ENCODE peak calls at places on chromosome 1, in five cellular contexts. H, G, P, V and A are unnamed samples.

GRCh38 chr1:58392083-58392482 is 154.4 kb downstream of the OMA1 start:
- DNase-seq in P (no peak), G (no peak), H (no peak), V (no peak), A (peak)

GRCh38 chr1:27772071-27772470 is 948 bp upstream of the STX12 start:
- DNase-seq in V (no peak), P (no peak), G (no peak), H (no peak), A (no peak)

GRCh38 chr1:95085376-95085775 is 12.6 kb upstream of the ALG14 start:
- DNase-seq in H (no peak), P (no peak), G (no peak), V (no peak), A (no peak)

GRCh38 chr1:209546390-209547080 is 37.0 kb upstream of the CAMK1G start:
- DNase-seq in V (no peak), H (no peak), P (no peak), G (no peak), A (no peak)

GRCh38 chr1:229224308-229224707 is 46.6 kb upstream of the RAB4A start:
- DNase-seq in H (peak), P (no peak), G (no peak), V (no peak), A (no peak)

GRCh38 chr1:6245869-6246496 is 2.0 kb downstream of the HES3 start:
- DNase-seq in P (no peak), H (peak), V (peak), G (no peak), A (no peak)

GRCh38 chr1:241592273-241592958 is 47.8 kb downstream of the CHML start:
- DNase-seq in H (no peak), P (no peak), V (no peak), G (no peak), A (peak)

GRCh38 chr1:7159116-7159781 is 374.0 kb downstream of the CAMTA1 start:
- DNase-seq in V (no peak), G (peak), H (no peak), P (no peak), A (no peak)

GRCh38 chr1:209621329-209621728 is 30.9 kb downstream of the LAMB3 start:
- DNase-seq in H (no peak), V (no peak), P (no peak), G (no peak), A (no peak)

GRCh38 chr1:25727026-25727818 is 72.8 kb upstream of the SELENON start:
- DNase-seq in G (no peak), H (no peak), V (no peak), P (no peak), A (no peak)

GRCh38 chr1:115112496-115113375 is 23.4 kb upstream of the TSPAN2 start:
- DNase-seq in P (peak), V (peak), G (no peak), H (peak), A (no peak)

GRCh38 chr1:53589043-53589887 is 130.1 kb downstream of the DMRTB1 start:
- DNase-seq in H (no peak), V (no peak), P (no peak), G (no peak), A (no peak)

GRCh38 chr1:169466259-169467230 is 19.2 kb downstream of the SLC19A2 start:
- DNase-seq in G (peak), H (no peak), V (no peak), P (no peak), A (no peak)

GRCh38 chr1:160007577-160008200 is 24.1 kb downstream of the PIGM start:
- DNase-seq in H (no peak), P (peak), G (peak), V (peak), A (no peak)

GRCh38 chr1:44151332-44151731 is 9.9 kb upstream of the KLF18 start:
- DNase-seq in H (no peak), P (no peak), G (no peak), V (no peak), A (peak)

GRCh38 chr1:49102752-49103151 is 326.1 kb upstream of the BEND5 start:
- DNase-seq in H (no peak), G (no peak), V (no peak), P (no peak), A (no peak)

GRCh38 chr1:205630241-205630640 is 1.6 kb downstream of the ELK4 start:
- DNase-seq in H (no peak), G (no peak), P (no peak), V (no peak), A (no peak)

GRCh38 chr1:223338811-223339746 is 24.9 kb downstream of the SUSD4 start:
- DNase-seq in G (no peak), P (no peak), V (no peak), H (no peak), A (no peak)

GRCh38 chr1:245108909-245109308 is 45.9 kb upstream of the KIF26B start:
- DNase-seq in H (no peak), V (no peak), P (no peak), G (no peak), A (no peak)

GRCh38 chr1:245111073-245111472 is 43.7 kb upstream of the KIF26B start:
- DNase-seq in V (no peak), H (no peak), P (no peak), G (no peak), A (no peak)

GRCh38 chr1:245107776-245108114 is 47.0 kb upstream of the KIF26B start:
- DNase-seq in V (no peak), P (no peak), G (no peak), H (no peak), A (no peak)

GRCh38 chr1:245108251-245108650 is 46.5 kb upstream of the KIF26B start:
- DNase-seq in G (no peak), P (no peak), V (no peak), H (no peak), A (no peak)

GRCh38 chr1:245110406-245110805 is 44.4 kb upstream of the KIF26B start:
- DNase-seq in G (no peak), V (no peak), P (no peak), H (no peak), A (no peak)
- TF ChIP-seq SUZ12 in G (no peak), V (no peak), P (no peak), H (no peak), A (no peak)

GRCh38 chr1:201194046-201194445 is 3.4 kb downstream of the IGFN1 start:
- DNase-seq in V (no peak), P (no peak), H (no peak), G (no peak), A (no peak)

GRCh38 chr1:201192478-201192804 is 1.8 kb downstream of the IGFN1 start:
- DNase-seq in G (no peak), P (no peak), H (no peak), V (no peak), A (no peak)

GRCh38 chr1:201190624-201191051 is at the start of gene IGFN1:
- DNase-seq in G (no peak), H (peak), V (no peak), P (peak), A (no peak)

GRCh38 chr1:201190005-201190404 is 619 bp upstream of the IGFN1 start:
- DNase-seq in V (no peak), H (no peak), G (no peak), P (no peak), A (no peak)

DNA sequence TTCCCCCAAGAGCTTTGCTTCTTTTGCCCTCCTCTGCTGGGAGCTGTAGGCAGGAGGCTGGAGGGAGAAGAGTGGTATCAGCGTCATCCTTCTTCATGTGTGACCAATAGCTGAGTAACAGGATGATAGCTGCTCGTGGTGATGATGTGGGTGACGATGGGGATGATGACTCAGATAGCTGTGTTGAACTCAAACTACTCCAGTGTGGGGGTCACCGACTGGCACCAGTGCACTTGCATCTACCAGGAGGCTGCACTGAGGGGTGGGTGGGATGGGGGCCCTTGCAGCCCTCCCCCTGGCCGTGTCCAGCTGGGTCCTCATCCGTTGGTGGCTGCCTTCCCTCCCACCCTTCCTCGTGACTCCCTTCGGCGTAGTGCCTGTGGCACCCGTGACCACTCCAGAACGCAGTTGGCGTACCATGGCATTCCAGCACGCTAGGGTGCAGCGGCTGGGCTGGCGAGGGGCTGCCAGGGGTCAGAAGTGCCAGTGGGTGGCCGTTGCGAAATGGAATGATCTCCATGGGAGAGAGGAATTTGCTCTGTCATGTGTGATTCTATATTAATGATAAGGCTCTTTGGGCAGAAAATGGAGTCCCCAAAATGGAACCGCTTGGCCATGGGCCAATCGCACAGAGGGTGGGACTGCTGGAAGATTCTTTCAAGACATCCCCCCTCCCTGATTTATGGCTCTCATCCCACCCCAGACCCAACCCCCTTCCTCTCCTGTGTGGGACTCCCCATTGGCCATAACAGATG is 1.3 kb downstream of the IGFN1 start:
- DNase-seq in P (no peak), H (no peak), V (no peak), G (no peak), A (no peak)
- TF ChIP-seq SUZ12 in P (no peak), H (no peak), V (no peak), G (no peak), A (no peak)

DNA sequence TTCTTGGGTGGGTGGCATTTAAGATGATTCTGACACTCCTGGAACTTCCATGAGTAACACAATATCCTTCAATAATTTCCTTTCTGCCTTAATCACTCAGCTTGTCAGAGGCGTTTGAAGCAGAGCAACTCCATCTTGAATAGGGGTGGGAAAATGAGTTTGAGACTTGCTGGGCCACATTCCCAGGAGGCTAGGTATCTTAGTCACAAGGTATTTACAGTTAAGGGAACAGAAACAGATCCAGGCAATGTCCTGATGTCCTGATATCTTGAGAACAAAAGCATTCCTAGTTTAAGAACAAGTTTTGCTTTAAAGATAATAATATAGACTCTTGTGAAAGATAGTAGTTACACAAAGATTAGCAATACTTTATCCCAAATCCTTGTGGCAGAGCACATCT is 76.6 kb upstream of the KIAA0040 start:
- DNase-seq in G (no peak), H (no peak), V (no peak), P (no peak), A (no peak)
- TF ChIP-seq SUZ12 in G (no peak), H (no peak), V (no peak), P (no peak), A (no peak)

DNA sequence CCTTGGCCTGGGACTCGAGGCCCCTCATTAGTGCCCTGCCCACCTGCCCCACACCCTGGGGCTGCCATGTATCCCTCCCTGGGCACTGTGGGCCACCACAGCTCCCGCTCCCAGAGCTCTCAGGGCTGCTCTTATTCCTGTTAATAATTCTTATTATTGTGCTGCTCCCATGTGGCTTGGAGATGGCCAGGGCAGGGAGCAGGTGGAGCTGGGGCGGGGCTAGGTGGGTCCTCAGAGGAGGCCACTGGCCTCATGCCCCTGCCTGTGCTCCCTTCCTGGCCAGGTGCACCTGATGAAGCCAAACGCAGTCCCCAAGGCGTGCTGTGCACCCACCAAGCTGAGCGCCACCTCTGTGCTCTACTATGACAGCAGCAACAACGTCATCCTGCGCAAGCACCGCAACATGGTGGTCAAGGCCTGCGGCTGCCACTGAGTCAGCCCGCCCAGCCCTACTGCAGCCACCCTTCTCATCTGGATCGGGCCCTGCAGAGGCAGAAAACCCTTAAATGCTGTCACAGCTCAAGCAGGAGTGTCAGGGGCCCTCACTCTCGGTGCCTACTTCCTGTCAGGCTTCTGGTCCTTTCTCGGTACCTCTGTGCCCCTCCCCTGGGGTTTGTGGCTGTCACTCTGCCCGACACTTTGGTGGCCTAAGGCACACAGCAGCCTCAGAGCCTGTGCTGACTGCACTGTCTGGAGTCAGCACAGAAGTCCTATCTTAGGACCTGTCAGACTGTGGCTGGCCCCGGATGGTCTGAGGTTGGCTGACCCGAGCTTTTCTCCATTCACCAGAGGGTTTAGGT is 34.1 kb downstream of the BMP8A start:
- DNase-seq in P (no peak), V (no peak), H (no peak), G (no peak), A (peak)
- TF ChIP-seq SUZ12 in P (no peak), V (no peak), H (no peak), G (no peak), A (no peak)

GRCh38 chr1:234430691-234431090 is 48.3 kb downstream of the TARBP1 start:
- DNase-seq in P (no peak), H (no peak), V (no peak), G (no peak), A (no peak)

GRCh38 chr1:234431255-234431654 is 47.7 kb downstream of the TARBP1 start:
- DNase-seq in G (no peak), P (no peak), V (no peak), H (no peak), A (no peak)

GRCh38 chr1:234435620-234436019 is 43.4 kb downstream of the TARBP1 start:
- DNase-seq in P (no peak), V (no peak), H (no peak), G (no peak), A (no peak)

GRCh38 chr1:234434706-234435105 is 44.3 kb downstream of the TARBP1 start:
- DNase-seq in V (no peak), P (no peak), G (no peak), H (no peak), A (no peak)

GRCh38 chr1:234433563-234434285 is 45.3 kb downstream of the TARBP1 start:
- DNase-seq in G (no peak), H (no peak), V (no peak), P (no peak), A (peak)
- TF ChIP-seq SUZ12 in G (no peak), H (no peak), V (no peak), P (no peak), A (no peak)